ENCODE peak calls at places on chromosomes 1 and 21, in nine cellular contexts. I is hepatocyte, D is lower lobe of right lung, O is tibial nerve, Q is neural progenitor cell, V is iris pigment epithelial cell, X is pancreas, K is astrocyte of the spinal cord, N is iPS-NIHi11. W is an unnamed sample.
A peak's percentile ranks its signal among the peaks of the same experiment; 100 is the strongest.

GRCh38 chr1:56715161-56715560 is 70.0 kb downstream of the PRKAA2 start:
- DNase-seq in D (no peak), Q (no peak), I (no peak), O (no peak), V (peak; percentile 16), N (no peak), K (peak; percentile 21), X (no peak), W (no peak)

GRCh38 chr21:46559291-46559983 is 45.4 kb downstream of the S100B start:
- DNase-seq in D (no peak), V (no peak), K (no peak), Q (no peak), X (no peak), O (no peak), N (peak; percentile 12), I (no peak), W (no peak)

GRCh38 chr1:205824180-205824579 is 11.2 kb upstream of the SLC41A1 start:
- DNase-seq in K (no peak), I (no peak), X (no peak), N (no peak), O (no peak), Q (no peak), D (no peak), V (no peak), W (no peak)

GRCh38 chr1:55443175-55443933 is 228.2 kb upstream of the USP24 start:
- DNase-seq in X (peak; percentile 63), O (peak; percentile 91), K (peak; percentile 96), I (peak; percentile 74), D (peak; percentile 59), V (peak; percentile 92), Q (no peak), N (no peak), W (peak; percentile 15)

GRCh38 chr21:28705616-28706015 is 287.1 kb downstream of the LTN1 start:
- DNase-seq in V (peak; percentile 37), Q (no peak), K (peak; percentile 43), O (no peak), N (no peak), I (no peak), D (no peak), X (no peak), W (no peak)

GRCh38 chr1:89833183-89834077 is 12.6 kb downstream of the LRRC8D start:
- DNase-seq in K (no peak), D (no peak), Q (no peak), V (no peak), I (no peak), O (no peak), N (no peak), X (no peak), W (no peak)

GRCh38 chr1:214234635-214235025 is 46.3 kb upstream of the SMYD2 start:
- DNase-seq in X (no peak), V (no peak), N (no peak), K (no peak), Q (no peak), D (no peak), I (no peak), O (no peak), W (no peak)

GRCh38 chr1:4430406-4431404 is 223.7 kb upstream of the AJAP1 start:
- DNase-seq in V (no peak), I (no peak), N (no peak), X (no peak), D (no peak), K (no peak), O (no peak), Q (no peak), W (no peak)

GRCh38 chr1:202010042-202011015 is at the start of gene ELF3:
- DNase-seq in D (peak; percentile 86), X (peak; percentile 97), Q (peak; percentile 95), K (no peak), I (peak; percentile 94), N (peak; percentile 92), O (no peak), V (no peak), W (peak; percentile 98)

GRCh38 chr1:240201931-240202330 is 110.2 kb downstream of the FMN2 start:
- DNase-seq in Q (no peak), I (no peak), O (no peak), V (no peak), X (no peak), N (no peak), K (no peak), D (no peak), W (no peak)

GRCh38 chr1:205312866-205313680 is 8.5 kb downstream of the NUAK2 start:
- DNase-seq in V (no peak), K (no peak), X (no peak), O (no peak), I (no peak), Q (no peak), D (no peak), N (no peak), W (no peak)

GRCh38 chr1:172275478-172275877 is 145.0 kb upstream of the C1orf105 start:
- DNase-seq in N (no peak), I (no peak), D (no peak), X (no peak), K (no peak), V (no peak), Q (no peak), O (no peak), W (no peak)

GRCh38 chr1:149936992-149937705 is 470 bp upstream of the MTMR11 start:
- DNase-seq in O (no peak), X (peak; percentile 54), V (peak; percentile 82), D (no peak), Q (no peak), I (peak; percentile 80), N (peak; percentile 56), K (peak; percentile 66), W (peak; percentile 80)